ENCODE peak calls at places on chromosomes 13 and 19, in nine cellular contexts. One of them, this sample, is unnamed.

GRCh38 chr19:3831601-3832000 is 37.2 kb downstream of the ZFR2 start:
- DNase-seq in heart right ventricle: no peak
- DNase-seq in ovary: no peak
- DNase-seq in tibial artery: no peak
- DNase-seq in tibial nerve: no peak
- DNase-seq in stomach: no peak
- DNase-seq in uterus: no peak
- DNase-seq in psoas muscle: no peak
- DNase-seq in PC-3: no peak
- DNase-seq in this sample: no peak

GRCh38 chr13:53260594-53260993 is 232.0 kb downstream of the OLFM4 start:
- DNase-seq in heart right ventricle: no peak
- DNase-seq in ovary: no peak
- DNase-seq in tibial artery: no peak
- DNase-seq in tibial nerve: no peak
- DNase-seq in stomach: no peak
- DNase-seq in uterus: no peak
- DNase-seq in psoas muscle: no peak
- DNase-seq in PC-3: no peak
- DNase-seq in this sample: no peak

GRCh38 chr13:44523176-44524017 is 52.7 kb downstream of the TSC22D1 start:
- DNase-seq in heart right ventricle: no peak
- DNase-seq in ovary: no peak
- DNase-seq in tibial artery: no peak
- DNase-seq in tibial nerve: no peak
- DNase-seq in stomach: no peak
- DNase-seq in uterus: no peak
- DNase-seq in psoas muscle: no peak
- DNase-seq in PC-3: peak
- DNase-seq in this sample: no peak

GRCh38 chr13:26653310-26653709 is 95.8 kb downstream of the WASF3 start:
- DNase-seq in heart right ventricle: no peak
- DNase-seq in ovary: no peak
- DNase-seq in tibial artery: no peak
- DNase-seq in tibial nerve: no peak
- DNase-seq in stomach: no peak
- DNase-seq in uterus: no peak
- DNase-seq in psoas muscle: no peak
- DNase-seq in PC-3: no peak
- DNase-seq in this sample: no peak

GRCh38 chr19:10206226-10206873 is 11.6 kb upstream of the DNMT1 start:
- DNase-seq in heart right ventricle: no peak
- DNase-seq in ovary: no peak
- DNase-seq in tibial artery: no peak
- DNase-seq in tibial nerve: no peak
- DNase-seq in stomach: no peak
- DNase-seq in uterus: no peak
- DNase-seq in psoas muscle: no peak
- DNase-seq in PC-3: peak
- DNase-seq in this sample: no peak

GRCh38 chr19:3670796-3671679 is 29.2 kb downstream of the PIP5K1C start:
- DNase-seq in heart right ventricle: peak
- DNase-seq in ovary: peak
- DNase-seq in tibial artery: peak
- DNase-seq in tibial nerve: peak
- DNase-seq in stomach: peak
- DNase-seq in uterus: peak
- DNase-seq in psoas muscle: peak
- DNase-seq in PC-3: no peak
- DNase-seq in this sample: peak

GRCh38 chr19:7992575-7992974 is 12.9 kb downstream of the ELAVL1 start:
- DNase-seq in heart right ventricle: no peak
- DNase-seq in ovary: no peak
- DNase-seq in tibial artery: no peak
- DNase-seq in tibial nerve: no peak
- DNase-seq in stomach: peak
- DNase-seq in uterus: no peak
- DNase-seq in psoas muscle: no peak
- DNase-seq in PC-3: peak
- DNase-seq in this sample: no peak

GRCh38 chr19:13036366-13036976 is 41.2 kb downstream of the NFIX start:
- DNase-seq in heart right ventricle: no peak
- DNase-seq in ovary: no peak
- DNase-seq in tibial artery: no peak
- DNase-seq in tibial nerve: no peak
- DNase-seq in stomach: peak
- DNase-seq in uterus: peak
- DNase-seq in psoas muscle: peak
- DNase-seq in PC-3: peak
- DNase-seq in this sample: no peak

GRCh38 chr13:94020833-94021232 is 458.6 kb downstream of the DCT start:
- DNase-seq in heart right ventricle: no peak
- DNase-seq in ovary: no peak
- DNase-seq in tibial artery: no peak
- DNase-seq in tibial nerve: no peak
- DNase-seq in stomach: no peak
- DNase-seq in uterus: no peak
- DNase-seq in psoas muscle: no peak
- DNase-seq in PC-3: peak
- DNase-seq in this sample: no peak

GRCh38 chr19:37217855-37218591 is at the start of gene ZNF383:
- DNase-seq in heart right ventricle: peak
- DNase-seq in ovary: peak
- DNase-seq in tibial artery: peak
- DNase-seq in tibial nerve: peak
- DNase-seq in stomach: peak
- DNase-seq in uterus: peak
- DNase-seq in psoas muscle: peak
- DNase-seq in PC-3: peak
- DNase-seq in this sample: peak

GRCh38 chr13:47117268-47117667 is 220.4 kb upstream of the HTR2A start:
- DNase-seq in heart right ventricle: no peak
- DNase-seq in ovary: no peak
- DNase-seq in tibial artery: no peak
- DNase-seq in tibial nerve: no peak
- DNase-seq in stomach: no peak
- DNase-seq in uterus: no peak
- DNase-seq in psoas muscle: no peak
- DNase-seq in PC-3: peak
- DNase-seq in this sample: no peak

GRCh38 chr13:95676100-95676774 is 702 bp upstream of the DNAJC3 start:
- DNase-seq in heart right ventricle: peak
- DNase-seq in ovary: no peak
- DNase-seq in tibial artery: no peak
- DNase-seq in tibial nerve: peak
- DNase-seq in stomach: peak
- DNase-seq in uterus: no peak
- DNase-seq in psoas muscle: no peak
- DNase-seq in PC-3: peak
- DNase-seq in this sample: no peak

GRCh38 chr19:37519890-37520289 is 13.2 kb downstream of the ZNF793 start:
- DNase-seq in heart right ventricle: no peak
- DNase-seq in ovary: no peak
- DNase-seq in tibial artery: no peak
- DNase-seq in tibial nerve: no peak
- DNase-seq in stomach: no peak
- DNase-seq in uterus: no peak
- DNase-seq in psoas muscle: no peak
- DNase-seq in PC-3: peak
- DNase-seq in this sample: no peak

GRCh38 chr19:8835877-8836276 is 3.7 kb downstream of the MBD3L1 start:
- DNase-seq in heart right ventricle: no peak
- DNase-seq in ovary: no peak
- DNase-seq in tibial artery: no peak
- DNase-seq in tibial nerve: no peak
- DNase-seq in stomach: no peak
- DNase-seq in uterus: no peak
- DNase-seq in psoas muscle: no peak
- DNase-seq in PC-3: no peak
- DNase-seq in this sample: no peak

GRCh38 chr13:111204438-111205177 is 89.5 kb downstream of the ARHGEF7 start:
- DNase-seq in heart right ventricle: no peak
- DNase-seq in ovary: peak
- DNase-seq in tibial artery: peak
- DNase-seq in tibial nerve: peak
- DNase-seq in stomach: no peak
- DNase-seq in uterus: peak
- DNase-seq in psoas muscle: peak
- DNase-seq in PC-3: no peak
- DNase-seq in this sample: no peak

GRCh38 chr13:111201304-111201940 is 86.3 kb downstream of the ARHGEF7 start:
- DNase-seq in heart right ventricle: no peak
- DNase-seq in ovary: no peak
- DNase-seq in tibial artery: no peak
- DNase-seq in tibial nerve: no peak
- DNase-seq in stomach: no peak
- DNase-seq in uterus: no peak
- DNase-seq in psoas muscle: no peak
- DNase-seq in PC-3: no peak
- DNase-seq in this sample: no peak

GRCh38 chr13:111203742-111204386 is 88.8 kb downstream of the ARHGEF7 start:
- DNase-seq in heart right ventricle: no peak
- DNase-seq in ovary: no peak
- DNase-seq in tibial artery: no peak
- DNase-seq in tibial nerve: no peak
- DNase-seq in stomach: no peak
- DNase-seq in uterus: no peak
- DNase-seq in psoas muscle: no peak
- DNase-seq in PC-3: no peak
- DNase-seq in this sample: no peak

GRCh38 chr13:111202149-111202548 is 87.0 kb downstream of the ARHGEF7 start:
- DNase-seq in heart right ventricle: no peak
- DNase-seq in ovary: no peak
- DNase-seq in tibial artery: no peak
- DNase-seq in tibial nerve: no peak
- DNase-seq in stomach: no peak
- DNase-seq in uterus: no peak
- DNase-seq in psoas muscle: no peak
- DNase-seq in PC-3: no peak
- DNase-seq in this sample: no peak

GRCh38 chr13:111202745-111203144 is 87.6 kb downstream of the ARHGEF7 start:
- DNase-seq in heart right ventricle: peak
- DNase-seq in ovary: no peak
- DNase-seq in tibial artery: no peak
- DNase-seq in tibial nerve: no peak
- DNase-seq in stomach: no peak
- DNase-seq in uterus: peak
- DNase-seq in psoas muscle: no peak
- DNase-seq in PC-3: peak
- DNase-seq in this sample: no peak
- H3K27ac ChIP-seq in heart right ventricle: peak
- H3K27ac ChIP-seq in ovary: no peak
- H3K27ac ChIP-seq in tibial artery: peak
- H3K27ac ChIP-seq in tibial nerve: no peak
- H3K27ac ChIP-seq in stomach: peak
- H3K27ac ChIP-seq in uterus: peak
- H3K27ac ChIP-seq in psoas muscle: peak
- H3K27ac ChIP-seq in PC-3: no peak
- H3K27ac ChIP-seq in this sample: no peak

GRCh38 chr19:55075366-55075998 is at the start of gene EPS8L1:
- DNase-seq in heart right ventricle: no peak
- DNase-seq in ovary: no peak
- DNase-seq in tibial artery: no peak
- DNase-seq in tibial nerve: no peak
- DNase-seq in stomach: peak
- DNase-seq in uterus: no peak
- DNase-seq in psoas muscle: no peak
- DNase-seq in PC-3: peak
- DNase-seq in this sample: no peak
- H3K4me3 ChIP-seq in heart right ventricle: no peak
- H3K4me3 ChIP-seq in ovary: no peak
- H3K4me3 ChIP-seq in tibial artery: no peak
- H3K4me3 ChIP-seq in tibial nerve: no peak
- H3K4me3 ChIP-seq in stomach: peak
- H3K4me3 ChIP-seq in uterus: no peak
- H3K4me3 ChIP-seq in psoas muscle: no peak
- H3K4me3 ChIP-seq in PC-3: peak
- H3K4me3 ChIP-seq in this sample: no peak

DNA sequence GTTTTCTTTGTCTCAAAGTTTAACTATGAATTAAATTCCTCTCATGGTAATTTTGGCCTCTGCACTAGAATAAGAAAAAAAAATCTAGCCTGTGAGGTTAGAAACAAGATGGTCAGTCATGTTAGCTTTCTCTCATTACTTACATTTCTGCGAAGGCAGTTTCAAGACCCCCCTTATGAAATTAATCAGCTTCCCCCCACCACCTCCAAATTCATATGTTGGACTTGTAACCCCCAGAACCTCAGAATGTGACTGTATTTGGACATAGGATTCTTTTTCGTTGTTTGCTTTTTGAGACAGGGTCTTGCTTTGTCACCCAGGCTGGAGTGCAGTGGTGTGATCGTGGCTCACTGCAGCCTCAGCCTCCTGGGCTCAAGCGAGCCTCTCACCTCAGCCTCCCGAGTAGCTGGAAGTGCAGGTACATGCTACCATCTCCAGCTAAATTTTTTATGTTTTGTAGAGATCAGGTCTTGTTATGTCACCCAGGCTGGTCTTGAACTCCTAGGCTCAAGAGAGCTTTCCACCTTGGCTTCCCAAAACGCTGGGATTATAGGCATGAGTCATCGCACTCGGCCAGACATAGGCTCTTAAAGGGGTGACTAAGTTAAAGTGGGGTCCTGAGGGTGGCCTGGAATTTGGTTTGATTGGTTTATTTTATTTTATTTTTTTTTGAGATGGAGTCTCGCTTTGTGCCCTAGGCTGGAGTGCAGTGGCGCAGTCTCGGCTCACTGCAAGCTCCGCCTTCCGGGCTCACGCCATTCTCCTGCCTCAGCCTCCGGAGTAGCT is 1.4 kb downstream of the PLA2G4C start:
- DNase-seq in heart right ventricle: no peak
- DNase-seq in ovary: no peak
- DNase-seq in tibial artery: no peak
- DNase-seq in tibial nerve: no peak
- DNase-seq in stomach: no peak
- DNase-seq in uterus: no peak
- DNase-seq in psoas muscle: no peak
- DNase-seq in PC-3: no peak
- DNase-seq in this sample: no peak
- H3K27ac ChIP-seq in heart right ventricle: no peak
- H3K27ac ChIP-seq in ovary: no peak
- H3K27ac ChIP-seq in tibial artery: peak
- H3K27ac ChIP-seq in tibial nerve: no peak
- H3K27ac ChIP-seq in stomach: peak
- H3K27ac ChIP-seq in uterus: no peak
- H3K27ac ChIP-seq in psoas muscle: peak
- H3K27ac ChIP-seq in PC-3: no peak
- H3K27ac ChIP-seq in this sample: no peak

DNA sequence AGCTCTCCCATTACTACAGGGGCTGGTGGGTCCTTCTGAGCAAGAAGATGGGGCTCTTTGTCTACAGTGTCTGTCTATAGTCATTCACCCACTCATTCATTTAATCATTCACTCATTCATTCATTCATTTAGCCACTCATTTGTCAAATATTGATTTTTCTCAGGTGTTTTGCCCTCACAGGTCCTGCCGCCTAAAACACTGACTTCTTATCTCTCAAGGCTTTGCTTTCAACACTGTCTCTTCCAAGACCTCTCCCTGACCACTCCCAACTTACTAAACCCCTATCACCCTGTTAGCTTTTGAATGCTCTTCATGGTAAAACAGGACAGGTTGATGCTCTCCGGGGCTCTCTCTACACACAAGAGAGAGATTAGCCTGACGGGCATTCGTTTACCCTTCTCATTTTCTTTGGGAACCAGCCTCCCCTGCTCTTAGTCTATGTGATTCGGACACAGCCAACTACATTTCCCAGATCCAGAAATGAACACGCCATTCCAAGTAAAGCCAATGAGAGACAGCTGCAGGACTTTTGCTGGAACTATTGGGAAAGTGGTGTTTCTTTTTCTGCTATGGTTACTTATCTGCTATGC is 22.7 kb downstream of the FAM187B start:
- DNase-seq in heart right ventricle: no peak
- DNase-seq in ovary: no peak
- DNase-seq in tibial artery: no peak
- DNase-seq in tibial nerve: no peak
- DNase-seq in stomach: no peak
- DNase-seq in uterus: no peak
- DNase-seq in psoas muscle: no peak
- DNase-seq in PC-3: no peak
- DNase-seq in this sample: no peak
- H3K4me3 ChIP-seq in heart right ventricle: no peak
- H3K4me3 ChIP-seq in ovary: no peak
- H3K4me3 ChIP-seq in tibial artery: no peak
- H3K4me3 ChIP-seq in tibial nerve: no peak
- H3K4me3 ChIP-seq in stomach: no peak
- H3K4me3 ChIP-seq in uterus: no peak
- H3K4me3 ChIP-seq in psoas muscle: no peak
- H3K4me3 ChIP-seq in PC-3: no peak
- H3K4me3 ChIP-seq in this sample: no peak

This sample was measured in coronary artery.